ENCODE peak calls at places on chromosomes 3 and 15, in nine cellular contexts. E is AG08395; U is stimulated activated CD4-positive, alpha-beta T cell treated with anti-CD3 and anti-CD28 coated beads, TNF-alpha, amount 100 ng/mL, for 1 hour; Z is amygdala; D is A172; C is COR-L47; R is MCF 10A; T is GM12864; O is fibroblast of lung. I is an unnamed sample.

GRCh38 chr3:23666818-23667217 is 138.9 kb upstream of the UBE2E1 start:
- DNase-seq in D (no peak), Z (no peak), O (no peak), U (no peak), E (no peak), T (no peak), R (no peak), C (no peak), I (no peak)

GRCh38 chr3:4491873-4492239 is 1.3 kb upstream of the ITPR1 start:
- DNase-seq in Z (no peak), R (no peak), T (no peak), U (no peak), E (no peak), D (no peak), C (no peak), O (no peak), I (no peak)

GRCh38 chr15:80970018-80970657 is 19.5 kb downstream of the MESD start:
- DNase-seq in U (peak), R (peak), O (peak), T (no peak), E (peak), C (peak), D (peak), Z (no peak), I (peak)

GRCh38 chr15:70475439-70475781 is 287.9 kb downstream of the UACA start:
- DNase-seq in D (no peak), U (no peak), Z (no peak), R (no peak), C (no peak), O (no peak), E (no peak), T (no peak), I (no peak)

GRCh38 chr15:98599911-98600685 is 48.2 kb upstream of the IGF1R start:
- DNase-seq in T (peak), R (no peak), D (peak), E (peak), Z (no peak), U (no peak), O (peak), C (no peak), I (no peak)

GRCh38 chr3:42658091-42658770 is 4.7 kb downstream of the ZBTB47 start:
- DNase-seq in E (no peak), C (no peak), U (no peak), T (no peak), O (no peak), R (no peak), Z (no peak), D (no peak), I (no peak)

GRCh38 chr3:166111562-166111961 is 274.3 kb upstream of the BCHE start:
- DNase-seq in U (no peak), R (no peak), T (no peak), C (no peak), Z (no peak), E (no peak), D (no peak), O (no peak), I (no peak)

GRCh38 chr3:64945171-64945684 is 257.4 kb upstream of the ADAMTS9 start:
- DNase-seq in D (no peak), E (no peak), Z (no peak), R (no peak), U (no peak), T (no peak), C (no peak), O (peak), I (no peak)

GRCh38 chr3:155704771-155705559 is 39.9 kb downstream of the PLCH1 start:
- DNase-seq in D (no peak), Z (no peak), T (no peak), C (no peak), U (no peak), E (no peak), O (no peak), R (no peak), I (no peak)

GRCh38 chr3:157405457-157405856 is 31.2 kb upstream of the PTX3 start:
- DNase-seq in O (peak), U (no peak), C (no peak), T (no peak), E (peak), Z (no peak), D (no peak), R (no peak), I (no peak)